ENCODE peak calls at places on chromosomes 2 and 18, in nine cellular contexts. A is NCI-H146; U is effector memory CD8-positive, alpha-beta T cell; V is foreskin fibroblast; T is DMS153; S is KBM-7; I is cardiac muscle cell; L is HFFc6; W is CD8-positive, alpha-beta memory T cell. Q is an unnamed sample.

GRCh38 chr2:160582481-160583161 is 89.0 kb upstream of the RBMS1 start:
- DNase-seq in T (no peak), L (peak; percentile 74), W (no peak), A (no peak), S (no peak), U (no peak), I (peak; percentile 93), V (peak; percentile 40), Q (no peak)

GRCh38 chr18:38747153-38747552 is 1181.6 kb upstream of the CELF4 start:
- DNase-seq in W (no peak), T (no peak), U (no peak), S (no peak), V (no peak), A (no peak), L (no peak), I (no peak), Q (no peak)

GRCh38 chr18:34159691-34160185 is 65.0 kb downstream of the NOL4 start:
- DNase-seq in S (no peak), U (no peak), V (no peak), L (no peak), A (peak; percentile 92), T (peak; percentile 54), I (no peak), W (no peak), Q (no peak)

GRCh38 chr2:209426432-209426831 is 2.6 kb downstream of the MAP2 start:
- DNase-seq in U (no peak), A (peak; percentile 45), T (peak; percentile 91), W (no peak), S (no peak), L (no peak), I (no peak), V (no peak), Q (no peak)

GRCh38 chr2:229843613-229844012 is 78.2 kb downstream of the TRIP12 start:
- DNase-seq in W (no peak), U (no peak), V (no peak), S (no peak), L (no peak), I (no peak), A (no peak), T (no peak), Q (no peak)

GRCh38 chr2:236507393-236508085 is 62.1 kb upstream of the ACKR3 start:
- DNase-seq in V (no peak), T (no peak), A (no peak), I (peak; percentile 68), W (peak; percentile 34), U (peak; percentile 43), S (no peak), L (no peak), Q (peak; percentile 54)

GRCh38 chr2:3348771-3349170 is 28.8 kb downstream of the EIPR1 start:
- DNase-seq in A (peak; percentile 87), W (no peak), I (no peak), T (peak; percentile 9), L (no peak), S (no peak), U (no peak), V (no peak), Q (no peak)

GRCh38 chr2:24885221-24886113 is 34.6 kb downstream of the ADCY3 start:
- DNase-seq in S (peak; percentile 21), U (no peak), I (peak; percentile 21), L (no peak), A (no peak), T (no peak), V (no peak), W (no peak), Q (no peak)

GRCh38 chr2:45771251-45771650 is 119.8 kb downstream of the PRKCE start:
- DNase-seq in I (peak; percentile 49), S (peak; percentile 78), A (peak; percentile 66), V (no peak), T (peak; percentile 35), W (no peak), L (no peak), U (no peak), Q (no peak)

GRCh38 chr2:193966590-193966989 is 1690.4 kb upstream of the SLC39A10 start:
- DNase-seq in A (peak; percentile 41), I (peak; percentile 81), W (no peak), U (no peak), L (no peak), T (peak; percentile 3), V (peak; percentile 50), S (no peak), Q (no peak)

GRCh38 chr2:187453078-187453641 is 5.1 kb upstream of the CALCRL start:
- DNase-seq in T (no peak), L (no peak), I (peak; percentile 61), W (no peak), S (peak; percentile 55), V (no peak), A (peak; percentile 11), U (no peak), Q (no peak)

GRCh38 chr2:23330214-23330613 is 54.8 kb upstream of the KLHL29 start:
- DNase-seq in T (no peak), U (no peak), S (peak; percentile 8), V (no peak), I (peak; percentile 28), L (peak; percentile 7), A (no peak), W (no peak), Q (no peak)

GRCh38 chr18:79884963-79885728 is 66.3 kb downstream of the SLC66A2 start:
- DNase-seq in L (no peak), W (no peak), T (no peak), I (no peak), U (no peak), S (no peak), A (no peak), V (no peak), Q (no peak)

GRCh38 chr18:48997985-48998831 is 47.4 kb upstream of the SMAD7 start:
- DNase-seq in V (peak; percentile 95), U (no peak), T (peak; percentile 39), A (peak; percentile 29), L (peak; percentile 97), W (no peak), I (peak; percentile 92), S (peak; percentile 29), Q (no peak)

GRCh38 chr2:66748939-66749338 is 314.0 kb downstream of the MEIS1 start:
- DNase-seq in A (no peak), V (no peak), W (no peak), T (no peak), S (peak; percentile 61), L (no peak), U (no peak), I (no peak), Q (no peak)

GRCh38 chr2:39845460-39846146 is 66.5 kb upstream of the THUMPD2 start:
- DNase-seq in V (no peak), L (no peak), S (no peak), A (no peak), I (no peak), U (no peak), T (no peak), W (no peak), Q (no peak)

GRCh38 chr18:51531496-51531895 is 334.0 kb upstream of the MEX3C start:
- DNase-seq in L (no peak), A (no peak), U (no peak), T (no peak), W (no peak), I (no peak), V (no peak), S (no peak), Q (no peak)